ENCODE peak calls at places on chromosomes 3 and 15, in seven cellular contexts. G is adrenal gland, X is dermis blood vessel endothelial cell, I is EL, W is LoVo, H is progenitor cell of endocrine pancreas, T is A549. O is an unnamed sample.

GRCh38 chr3:172367205-172368105 is 80.8 kb downstream of the GHSR start:
- DNase-seq in G (no peak), X (peak; percentile 52), I (peak; percentile 85), W (no peak), H (no peak), T (no peak), O (no peak)

GRCh38 chr15:41849861-41850260 is 11.2 kb downstream of the PLA2G4B start:
- DNase-seq in G (no peak), X (no peak), I (no peak), W (no peak), H (no peak), T (no peak), O (no peak)

GRCh38 chr3:190384241-190384863 is 3.6 kb upstream of the CLDN16 start:
- DNase-seq in G (peak; percentile 42), X (peak; percentile 77), I (peak; percentile 42), W (peak; percentile 71), H (no peak), T (peak; percentile 91), O (no peak)

GRCh38 chr3:188279696-188280398 is 125.9 kb downstream of the LPP start:
- DNase-seq in G (no peak), X (no peak), I (no peak), W (no peak), H (no peak), T (no peak), O (no peak)

GRCh38 chr15:92886815-92887214 is 13.3 kb upstream of the CHD2 start:
- DNase-seq in G (no peak), X (no peak), I (no peak), W (no peak), H (no peak), T (no peak), O (no peak)

GRCh38 chr15:37793851-37794250 is 140.6 kb upstream of the TMCO5A start:
- DNase-seq in G (no peak), X (no peak), I (peak; percentile 9), W (no peak), H (no peak), T (no peak), O (no peak)

GRCh38 chr3:23739536-23739935 is 66.2 kb upstream of the UBE2E1 start:
- DNase-seq in G (peak; percentile 13), X (peak; percentile 43), I (peak; percentile 61), W (peak; percentile 35), H (no peak), T (no peak), O (no peak)

GRCh38 chr3:61983479-61983878 is 389.9 kb downstream of the FEZF2 start:
- DNase-seq in G (no peak), X (no peak), I (no peak), W (no peak), H (no peak), T (no peak), O (no peak)

GRCh38 chr3:10772230-10773161 is 43.5 kb upstream of the SLC6A11 start:
- DNase-seq in G (no peak), X (peak; percentile 26), I (peak; percentile 8), W (no peak), H (no peak), T (peak; percentile 43), O (no peak)

GRCh38 chr3:89320186-89320585 is 212.8 kb downstream of the EPHA3 start:
- DNase-seq in G (no peak), X (no peak), I (no peak), W (no peak), H (no peak), T (no peak), O (no peak)

GRCh38 chr15:23441204-23441603 is 5.8 kb downstream of the GOLGA6L2 start:
- DNase-seq in G (no peak), X (no peak), I (no peak), W (no peak), H (no peak), T (no peak), O (no peak)